ENCODE peak calls at places on chromosomes 12 and 14, in five cellular contexts. V is AG04450, H is cardiac fibroblast, U is neural crest cell, O is HepG2. E is an unnamed sample.

GRCh38 chr14:96104469-96105057 is 65.4 kb downstream of the C14orf132 start:
- DNase-seq in H (peak), U (no peak), V (peak), O (peak), E (no peak)

GRCh38 chr12:26274441-26275312 is 79.3 kb downstream of the SSPN start:
- DNase-seq in U (no peak), O (peak), V (peak), H (peak), E (no peak)

GRCh38 chr12:52910248-52910883 is 5.5 kb upstream of the KRT8 start:
- DNase-seq in U (no peak), O (peak), V (no peak), H (no peak), E (peak)

GRCh38 chr12:12511021-12511783 is 51.5 kb downstream of the DUSP16 start:
- DNase-seq in O (no peak), H (no peak), U (no peak), V (no peak), E (no peak)

GRCh38 chr12:53941750-53942149 is 3.1 kb downstream of the HOXC13 start:
- DNase-seq in H (no peak), V (no peak), U (no peak), O (no peak), E (no peak)

GRCh38 chr12:78183854-78184253 is 353.2 kb downstream of the NAV3 start:
- DNase-seq in H (no peak), O (no peak), U (no peak), V (no peak), E (no peak)

GRCh38 chr12:130196827-130197226 is 34.6 kb downstream of the FZD10 start:
- DNase-seq in H (no peak), V (no peak), U (no peak), O (no peak), E (no peak)

GRCh38 chr14:75197338-75197737 is 20.9 kb upstream of the TMED10 start:
- DNase-seq in H (no peak), V (no peak), O (no peak), U (no peak), E (no peak)

GRCh38 chr14:94481468-94482131 is 5.6 kb upstream of the SERPINA9 start:
- DNase-seq in H (no peak), V (no peak), O (peak), U (no peak), E (no peak)

GRCh38 chr12:5768171-5768879 is 176.7 kb downstream of the ANO2 start:
- DNase-seq in V (no peak), O (no peak), U (no peak), H (no peak), E (no peak)

GRCh38 chr14:99158646-99159165 is 113.3 kb downstream of the BCL11B start:
- DNase-seq in U (no peak), H (no peak), V (no peak), O (no peak), E (no peak)

GRCh38 chr14:89251066-89251465 is 166.0 kb downstream of the FOXN3 start:
- DNase-seq in H (no peak), O (no peak), V (no peak), U (no peak), E (no peak)

GRCh38 chr12:116879509-116880212 is 1.6 kb downstream of the HRK start:
- DNase-seq in V (no peak), U (no peak), O (no peak), H (no peak), E (no peak)

GRCh38 chr14:89317051-89317691 is 99.9 kb downstream of the FOXN3 start:
- DNase-seq in V (no peak), H (no peak), U (no peak), O (no peak), E (no peak)

GRCh38 chr12:94147377-94147990 is 893 bp upstream of the PLXNC1 start:
- DNase-seq in U (no peak), O (no peak), V (no peak), H (no peak), E (no peak)

GRCh38 chr12:99767809-99768208 is 120.3 kb downstream of the GARIN6 start:
- DNase-seq in O (no peak), H (peak), V (no peak), U (no peak), E (no peak)

GRCh38 chr14:58607571-58608317 is 30.0 kb upstream of the DACT1 start:
- DNase-seq in H (peak), V (peak), O (no peak), U (no peak), E (no peak)

GRCh38 chr14:73465833-73466532 is 7.6 kb upstream of the NUMB start:
- DNase-seq in O (peak), H (no peak), V (no peak), U (no peak), E (peak)

GRCh38 chr14:84546236-84546635 is 983.7 kb upstream of the FLRT2 start:
- DNase-seq in V (no peak), O (no peak), H (no peak), U (no peak), E (no peak)

GRCh38 chr12:89636054-89636775 is 72.4 kb downstream of the ATP2B1 start:
- DNase-seq in H (no peak), U (no peak), O (no peak), V (peak), E (no peak)

GRCh38 chr14:36363704-36364103 is 43.3 kb upstream of the MBIP start:
- DNase-seq in H (no peak), O (no peak), V (no peak), U (no peak), E (no peak)

GRCh38 chr12:57521475-57522018 is 1.1 kb upstream of the MBD6 start:
- DNase-seq in V (no peak), H (peak), O (peak), U (peak), E (peak)

GRCh38 chr14:102544745-102545460 is 35.3 kb upstream of the ANKRD9 start:
- DNase-seq in V (no peak), O (peak), U (no peak), H (no peak), E (no peak)

GRCh38 chr14:76768671-76769500 is 7.6 kb downstream of the VASH1 start:
- DNase-seq in V (no peak), U (no peak), H (no peak), O (no peak), E (no peak)

GRCh38 chr12:47862157-47862556 is 42.5 kb upstream of the HDAC7 start:
- DNase-seq in V (no peak), O (no peak), U (no peak), H (no peak), E (no peak)

GRCh38 chr14:87250992-87251391 is 742.0 kb downstream of the GALC start:
- DNase-seq in O (no peak), H (no peak), U (no peak), V (no peak), E (no peak)

GRCh38 chr14:61456720-61457119 is 135.3 kb downstream of the PRKCH start:
- DNase-seq in V (no peak), O (peak), H (peak), U (peak), E (peak)

GRCh38 chr14:49173765-49174373 is 412.3 kb downstream of the RPS29 start:
- DNase-seq in V (peak), U (peak), H (peak), O (peak), E (peak)
- TF ChIP-seq CTCF in V (peak), U (peak), H (peak), O (peak), E (peak)

GRCh38 chr12:66763453-66763852 is 84.6 kb upstream of the GRIP1 start:
- DNase-seq in V (no peak), H (no peak), O (no peak), U (no peak), E (no peak)
- TF ChIP-seq CTCF in V (no peak), H (no peak), O (no peak), U (no peak), E (no peak)

GRCh38 chr12:111932241-111932640 is 80.7 kb downstream of the TMEM116 start:
- DNase-seq in V (no peak), U (no peak), O (no peak), H (no peak), E (no peak)
- TF ChIP-seq CTCF in V (no peak), U (no peak), O (no peak), H (no peak), E (no peak)

GRCh38 chr14:70871001-70871400 is 36.3 kb upstream of the PCNX1 start:
- DNase-seq in H (no peak), O (no peak), U (no peak), V (no peak), E (no peak)
- TF ChIP-seq CTCF in H (no peak), O (no peak), U (no peak), V (no peak), E (no peak)

DNA sequence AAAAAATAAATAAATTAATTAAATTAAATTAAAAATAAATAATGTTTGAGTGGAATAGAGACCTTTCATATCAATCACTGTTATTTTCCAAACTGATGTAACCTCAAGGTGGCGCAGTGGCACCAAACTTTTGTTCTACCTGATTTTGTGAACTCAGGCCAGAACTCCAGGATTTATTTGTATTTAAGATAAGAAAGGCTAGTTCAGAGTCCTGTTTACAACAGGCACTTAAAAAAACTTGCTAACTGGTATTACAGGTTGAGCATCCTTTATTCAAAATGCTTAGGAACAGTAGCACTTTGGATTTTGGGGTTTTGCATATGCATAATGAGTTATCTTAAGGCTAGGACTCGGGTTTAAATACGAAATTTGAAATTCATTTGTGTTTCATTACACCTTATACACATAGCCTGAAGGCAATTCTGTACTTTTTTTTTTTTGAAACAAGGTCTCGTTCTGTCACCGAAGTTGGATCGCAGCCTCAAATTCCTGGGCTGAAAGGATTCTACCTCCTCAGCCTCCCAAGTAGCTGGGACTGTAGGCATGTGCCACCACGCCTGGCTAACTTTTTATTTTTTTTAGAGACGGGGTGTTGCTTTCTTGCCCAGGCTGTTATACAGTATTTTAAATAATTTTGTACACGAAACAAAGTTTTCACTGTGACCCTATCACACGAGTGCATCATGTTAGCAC is 32.4 kb downstream of the YY1 start:
- DNase-seq in O (peak), H (peak), V (no peak), U (no peak), E (no peak)
- TF ChIP-seq CTCF in O (peak), H (peak), V (peak), U (peak), E (peak)

GRCh38 chr14:105013150-105013787 is 7.6 kb downstream of the CDCA4 start:
- DNase-seq in H (no peak), V (no peak), U (no peak), O (no peak), E (no peak)
- TF ChIP-seq CTCF in H (peak), V (peak), U (no peak), O (no peak), E (no peak)

GRCh38 chr12:127485528-127485927 is 781.4 kb upstream of the TMEM132C start:
- DNase-seq in U (no peak), V (peak), O (no peak), H (no peak), E (no peak)
- TF ChIP-seq CTCF in U (no peak), V (peak), O (no peak), H (peak), E (no peak)

GRCh38 chr12:101793401-101793800 is 37.4 kb downstream of the GNPTAB start:
- DNase-seq in O (no peak), H (peak), V (no peak), U (no peak), E (no peak)

GRCh38 chr12:101792046-101792931 is 38.5 kb downstream of the GNPTAB start:
- DNase-seq in U (no peak), O (no peak), H (no peak), V (no peak), E (no peak)

GRCh38 chr12:101785671-101786070 is 45.1 kb downstream of the GNPTAB start:
- DNase-seq in U (no peak), V (no peak), O (no peak), H (no peak), E (no peak)

GRCh38 chr12:101784376-101784775 is 45.1 kb upstream of the SYCP3 start:
- DNase-seq in V (no peak), H (no peak), U (no peak), O (no peak), E (no peak)

GRCh38 chr12:101789171-101789570 is 41.6 kb downstream of the GNPTAB start:
- DNase-seq in H (no peak), U (no peak), O (no peak), V (no peak), E (no peak)
- TF ChIP-seq CTCF in H (no peak), U (no peak), O (no peak), V (no peak), E (no peak)

GRCh38 chr12:39632670-39633069 is 13.1 kb upstream of the ABCD2 start:
- DNase-seq in V (no peak), O (no peak), H (no peak), U (no peak), E (no peak)
- TF ChIP-seq CTCF in V (no peak), O (no peak), H (no peak), U (peak), E (no peak)

DNA sequence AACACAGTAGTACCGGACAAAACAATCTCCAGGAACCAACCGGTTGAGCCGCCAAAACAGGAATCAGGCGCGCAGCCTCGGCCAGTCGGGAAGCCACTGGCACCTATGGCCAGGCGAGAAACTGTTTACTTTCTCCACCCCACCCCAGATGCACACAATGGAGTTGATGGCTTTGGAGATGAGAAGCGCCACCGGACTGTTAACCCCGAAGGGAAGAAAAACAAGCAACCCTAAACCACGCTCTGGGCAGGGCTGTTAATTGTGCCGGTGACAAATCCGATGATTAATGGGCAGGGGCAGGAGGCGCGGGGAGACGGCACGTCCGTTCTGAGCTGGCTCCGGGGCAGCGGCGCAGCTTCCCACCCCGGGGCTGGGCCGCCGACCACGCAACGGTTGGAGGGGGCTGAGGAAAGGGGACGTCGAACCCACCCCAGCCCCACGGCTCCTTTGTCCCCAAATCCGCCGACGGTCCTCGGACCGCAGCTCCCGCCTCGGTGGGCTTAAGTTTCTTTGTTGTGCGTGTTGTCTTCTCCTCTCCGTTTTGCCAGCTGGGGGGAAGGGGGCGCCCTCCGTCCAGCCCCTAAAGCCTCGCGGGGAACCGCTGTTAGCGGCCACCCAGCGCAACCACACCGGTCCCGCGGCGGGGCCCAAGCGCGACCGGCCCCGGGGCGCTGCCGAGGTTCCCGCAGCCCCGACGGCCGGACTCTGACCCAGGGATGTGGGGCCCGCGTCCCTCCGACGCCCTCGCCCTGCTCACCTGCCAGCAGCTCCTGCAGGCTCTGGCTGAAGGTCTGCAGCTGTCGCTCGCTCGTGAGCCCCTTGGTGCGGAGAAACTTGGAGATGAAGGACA is 790 bp downstream of the BTG1 start:
- DNase-seq in V (no peak), U (peak), H (peak), O (peak), E (peak)
- TF ChIP-seq CTCF in V (no peak), U (peak), H (no peak), O (peak), E (peak)